ENCODE peak calls at places on chromosomes 2 and 18, in four cellular contexts. One of them, this sample, is unnamed. For H3K4me1, the result is how much of the 10 kb centered on the place peaks cover.

GRCh38 chr2:54704688-54705605 is 18.5 kb upstream of the EML6 start:
- DNase-seq in prostate gland: no peak
- DNase-seq in stomach: no peak
- DNase-seq in adrenal gland: peak
- DNase-seq in this sample: peak

GRCh38 chr2:148391324-148391723 is 253.2 kb upstream of the EPC2 start:
- DNase-seq in prostate gland: no peak
- DNase-seq in adrenal gland: no peak
- DNase-seq in stomach: no peak
- DNase-seq in this sample: no peak

GRCh38 chr2:37443082-37443481 is 98.7 kb downstream of the QPCT start:
- DNase-seq in prostate gland: no peak
- DNase-seq in adrenal gland: no peak
- DNase-seq in stomach: no peak
- DNase-seq in this sample: no peak

GRCh38 chr2:41038408-41038807 is 586.5 kb upstream of the SLC8A1 start:
- DNase-seq in prostate gland: no peak
- DNase-seq in adrenal gland: no peak
- DNase-seq in stomach: no peak
- DNase-seq in this sample: no peak

GRCh38 chr18:49664086-49664890 is 102.4 kb downstream of the LIPG start:
- DNase-seq in stomach: no peak
- DNase-seq in prostate gland: no peak
- DNase-seq in adrenal gland: peak
- DNase-seq in this sample: no peak

GRCh38 chr2:99861376-99861760 is 281.0 kb downstream of the AFF3 start:
- DNase-seq in stomach: no peak
- DNase-seq in adrenal gland: no peak
- DNase-seq in prostate gland: no peak
- DNase-seq in this sample: peak

GRCh38 chr2:119184512-119184911 is 26.0 kb upstream of the C1QL2 start:
- DNase-seq in adrenal gland: peak
- DNase-seq in stomach: no peak
- DNase-seq in prostate gland: no peak
- DNase-seq in this sample: no peak

GRCh38 chr2:231050018-231050901 is 6.4 kb upstream of the PSMD1 start:
- DNase-seq in adrenal gland: peak
- DNase-seq in stomach: peak
- DNase-seq in prostate gland: no peak
- DNase-seq in this sample: peak

GRCh38 chr2:217837530-217837929 is 165.3 kb downstream of the TNS1 start:
- DNase-seq in prostate gland: no peak
- DNase-seq in adrenal gland: no peak
- DNase-seq in stomach: no peak
- DNase-seq in this sample: no peak

GRCh38 chr2:52431352-52431760 is 1336.2 kb upstream of the CHAC2 start:
- DNase-seq in prostate gland: no peak
- DNase-seq in adrenal gland: no peak
- DNase-seq in stomach: no peak
- DNase-seq in this sample: no peak

GRCh38 chr2:205769879-205770278 is 87.6 kb downstream of the NRP2 start:
- DNase-seq in adrenal gland: no peak
- DNase-seq in stomach: peak
- DNase-seq in prostate gland: peak
- DNase-seq in this sample: no peak

GRCh38 chr2:129716781-129717559 is 262.5 kb upstream of the RAB6C start:
- DNase-seq in stomach: no peak
- DNase-seq in adrenal gland: no peak
- DNase-seq in prostate gland: no peak
- DNase-seq in this sample: no peak

GRCh38 chr18:28584726-28585125 is 407.8 kb upstream of the CDH2 start:
- DNase-seq in prostate gland: no peak
- DNase-seq in adrenal gland: no peak
- DNase-seq in stomach: no peak
- DNase-seq in this sample: no peak

GRCh38 chr18:64337018-64337417 is 188.1 kb upstream of the LINC00305 start:
- DNase-seq in prostate gland: no peak
- DNase-seq in adrenal gland: no peak
- DNase-seq in stomach: no peak
- DNase-seq in this sample: no peak

GRCh38 chr2:54665436-54665856 is 58.0 kb upstream of the EML6 start:
- DNase-seq in adrenal gland: peak
- DNase-seq in stomach: peak
- DNase-seq in prostate gland: no peak
- DNase-seq in this sample: peak

GRCh38 chr2:201696151-201696659 is 2.2 kb downstream of the MPP4 start:
- DNase-seq in prostate gland: no peak
- DNase-seq in stomach: no peak
- DNase-seq in adrenal gland: peak
- DNase-seq in this sample: no peak

GRCh38 chr18:46412831-46413371 is 244.1 kb downstream of the LOXHD1 start:
- DNase-seq in prostate gland: peak
- DNase-seq in stomach: no peak
- DNase-seq in adrenal gland: peak
- DNase-seq in this sample: no peak

GRCh38 chr2:189128961-189129360 is 50.6 kb downstream of the COL5A2 start:
- DNase-seq in adrenal gland: no peak
- DNase-seq in stomach: no peak
- DNase-seq in prostate gland: no peak
- DNase-seq in this sample: no peak

GRCh38 chr2:47119001-47119400 is 36.1 kb downstream of the STPG4 start:
- DNase-seq in prostate gland: no peak
- DNase-seq in stomach: no peak
- DNase-seq in adrenal gland: no peak
- DNase-seq in this sample: peak

DNA sequence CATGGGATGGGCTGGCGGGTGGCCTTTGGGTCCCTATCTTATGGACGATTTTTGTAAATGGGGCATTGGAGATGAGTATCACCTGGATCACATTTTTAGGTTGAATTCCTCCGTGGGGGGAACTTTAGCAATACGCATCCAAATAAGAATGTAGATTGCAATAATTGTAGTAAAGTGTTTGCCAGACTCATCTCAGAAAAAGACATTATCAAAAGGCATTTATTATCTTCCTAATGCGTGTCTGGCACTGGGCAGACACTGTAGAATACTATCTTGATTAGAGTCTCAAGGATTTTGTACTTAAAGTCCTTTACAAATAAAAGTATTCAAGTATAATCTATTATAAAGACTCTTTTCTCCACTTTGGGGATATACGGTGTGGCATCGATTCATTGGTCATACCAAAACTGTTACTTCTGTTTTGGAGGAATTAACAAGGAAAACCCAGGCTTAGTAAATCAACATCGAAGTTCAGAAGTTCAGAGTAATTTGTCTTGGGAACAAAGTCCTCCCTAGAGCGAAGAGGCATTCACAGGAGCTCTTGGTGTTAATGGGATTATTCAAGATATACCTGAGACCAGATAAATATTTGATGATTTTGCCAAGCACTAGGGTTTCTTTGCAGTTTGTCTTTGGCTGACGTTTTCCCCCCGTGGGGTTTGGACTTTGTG is 568 bp upstream of the ACKR3 start:
- DNase-seq in adrenal gland: no peak
- DNase-seq in stomach: no peak
- DNase-seq in prostate gland: no peak
- DNase-seq in this sample: peak
- H3K4me1 ChIP-seq in adrenal gland: under half
- H3K4me1 ChIP-seq in stomach: under half
- H3K4me1 ChIP-seq in prostate gland: under half
- H3K4me1 ChIP-seq in this sample: under half

GRCh38 chr2:169571571-169571970 is 2.1 kb downstream of the FASTKD1 start:
- DNase-seq in adrenal gland: no peak
- DNase-seq in prostate gland: no peak
- DNase-seq in stomach: no peak
- DNase-seq in this sample: no peak

GRCh38 chr2:169572821-169573159 is 875 bp downstream of the FASTKD1 start:
- DNase-seq in prostate gland: no peak
- DNase-seq in adrenal gland: no peak
- DNase-seq in stomach: no peak
- DNase-seq in this sample: peak

GRCh38 chr2:169572189-169572588 is 1.5 kb downstream of the FASTKD1 start:
- DNase-seq in prostate gland: no peak
- DNase-seq in stomach: no peak
- DNase-seq in adrenal gland: no peak
- DNase-seq in this sample: no peak

GRCh38 chr2:169573974-169574299 is 272 bp upstream of the FASTKD1 start:
- DNase-seq in stomach: no peak
- DNase-seq in prostate gland: no peak
- DNase-seq in adrenal gland: no peak
- DNase-seq in this sample: no peak

GRCh38 chr2:169573160-169573973 is at the start of gene FASTKD1:
- DNase-seq in adrenal gland: peak
- DNase-seq in stomach: peak
- DNase-seq in prostate gland: peak
- DNase-seq in this sample: peak
- H3K27ac ChIP-seq in adrenal gland: no peak
- H3K27ac ChIP-seq in stomach: peak
- H3K27ac ChIP-seq in prostate gland: peak
- H3K27ac ChIP-seq in this sample: peak

DNA sequence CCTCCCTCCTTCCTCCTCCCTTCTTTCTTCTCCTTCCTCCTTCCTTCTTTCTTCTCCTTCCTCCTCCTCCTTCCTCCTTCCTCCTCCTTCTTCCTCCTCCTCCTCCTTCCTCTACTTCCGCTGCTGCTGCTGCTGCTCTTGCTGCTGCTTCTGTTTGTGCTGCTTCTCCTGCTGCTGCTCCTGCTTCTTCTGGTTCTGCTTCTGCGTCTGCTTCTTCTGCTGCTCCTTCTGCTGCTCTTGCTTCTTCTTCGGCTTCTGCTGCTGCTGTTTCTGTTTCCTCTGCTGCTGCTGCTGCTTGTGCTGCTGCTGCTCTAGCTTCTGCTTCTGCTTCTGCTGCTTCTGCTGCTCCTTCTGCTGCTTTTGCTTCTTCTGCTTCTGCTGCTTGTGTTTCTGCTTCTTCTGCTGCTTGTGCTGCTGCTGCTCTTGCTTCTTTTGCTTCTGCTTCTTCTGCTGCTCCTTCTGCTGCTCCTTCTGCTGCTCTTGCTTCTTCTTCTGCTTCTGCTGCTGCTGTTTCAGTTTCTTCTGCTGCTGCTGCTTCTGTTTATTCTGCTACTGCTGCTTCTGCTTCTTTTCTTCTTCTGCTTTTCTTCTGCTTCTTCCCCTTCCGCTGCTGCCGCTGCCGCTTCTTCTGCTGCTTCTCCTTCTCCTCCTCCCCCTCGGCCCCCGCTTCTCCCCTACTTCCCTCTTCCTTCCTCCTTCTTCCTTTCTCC is 8.6 kb downstream of the SNRNP27 start:
- DNase-seq in adrenal gland: peak
- DNase-seq in prostate gland: no peak
- DNase-seq in stomach: peak
- DNase-seq in this sample: no peak
- H3K4me3 ChIP-seq in adrenal gland: no peak
- H3K4me3 ChIP-seq in prostate gland: no peak
- H3K4me3 ChIP-seq in stomach: no peak
- H3K4me3 ChIP-seq in this sample: peak

GRCh38 chr2:113887393-113887792 is 2.5 kb upstream of the ACTR3 start:
- DNase-seq in prostate gland: no peak
- DNase-seq in adrenal gland: no peak
- DNase-seq in stomach: no peak
- DNase-seq in this sample: no peak
- H3K4me1 ChIP-seq in prostate gland: under half
- H3K4me1 ChIP-seq in adrenal gland: under half
- H3K4me1 ChIP-seq in stomach: under half
- H3K4me1 ChIP-seq in this sample: under half

This sample was measured in small intestine.